ENCODE peak calls at places on chromosomes 16 and 17, in eight cellular contexts. G is gastrocnemius medialis, H is lower leg skin, B is stomach, E is uterus, K is GM12892, Q is A549, O is H54. S is an unnamed sample.

GRCh38 chr16:56203052-56203451 is 11.8 kb downstream of the GNAO1 start:
- DNase-seq in E (no peak), K (no peak), Q (peak), O (peak), B (no peak), H (no peak), G (no peak), S (peak)

GRCh38 chr17:79295307-79295706 is 220.7 kb downstream of the ENGASE start:
- DNase-seq in E (no peak), G (no peak), K (no peak), B (no peak), O (no peak), Q (peak), H (no peak), S (no peak)

GRCh38 chr16:49515016-49515415 is 141.4 kb downstream of the C16orf78 start:
- DNase-seq in B (no peak), E (no peak), K (no peak), G (no peak), H (no peak), Q (no peak), O (no peak), S (no peak)

GRCh38 chr16:51151951-51152663 is 1.0 kb upstream of the SALL1 start:
- DNase-seq in K (no peak), Q (peak), B (peak), H (peak), E (peak), O (peak), G (no peak), S (no peak)

GRCh38 chr16:31700530-31701388 is 172.8 kb upstream of the ZNF267 start:
- DNase-seq in Q (peak), H (peak), O (peak), G (peak), B (peak), K (peak), E (peak), S (peak)

GRCh38 chr16:19804538-19805323 is 79.9 kb downstream of the GPRC5B start:
- DNase-seq in H (peak), Q (no peak), E (peak), K (no peak), G (peak), B (peak), O (no peak), S (no peak)

GRCh38 chr17:75683467-75684041 is 16.4 kb downstream of the SAP30BP start:
- DNase-seq in E (no peak), O (peak), G (no peak), H (no peak), K (no peak), B (peak), Q (peak), S (no peak)

GRCh38 chr16:8679156-8679555 is 4.7 kb downstream of the ABAT start:
- DNase-seq in K (no peak), Q (no peak), G (no peak), O (no peak), B (no peak), H (no peak), E (no peak), S (no peak)

GRCh38 chr17:80980397-80981061 is 11.1 kb upstream of the CHMP6 start:
- DNase-seq in O (no peak), K (no peak), Q (peak), E (no peak), B (no peak), G (no peak), H (no peak), S (no peak)

GRCh38 chr16:70410736-70411135 is 28.2 kb downstream of the ST3GAL2 start:
- DNase-seq in Q (no peak), H (no peak), K (no peak), O (no peak), B (peak), E (no peak), G (no peak), S (no peak)

GRCh38 chr17:77817953-77818352 is 140.6 kb upstream of the TNRC6C start:
- DNase-seq in G (no peak), E (no peak), O (no peak), B (no peak), H (no peak), Q (no peak), K (no peak), S (no peak)

GRCh38 chr17:31405941-31406371 is 14.5 kb downstream of the RAB11FIP4 start:
- DNase-seq in O (no peak), G (no peak), K (no peak), Q (no peak), E (no peak), H (no peak), B (no peak), S (no peak)

GRCh38 chr16:85104821-85105391 is 7.4 kb downstream of the CIBAR2 start:
- DNase-seq in K (no peak), G (peak), H (no peak), E (no peak), B (no peak), Q (no peak), O (no peak), S (peak)

GRCh38 chr16:916400-916799 is 54.4 kb downstream of the LMF1 start:
- DNase-seq in E (no peak), O (no peak), G (no peak), K (no peak), H (no peak), B (no peak), Q (no peak), S (no peak)

GRCh38 chr16:8795096-8795495 is 2.3 kb downstream of the TMEM186 start:
- DNase-seq in E (no peak), H (no peak), B (no peak), G (no peak), O (no peak), Q (peak), K (no peak), S (no peak)

GRCh38 chr17:51860934-51861561 is 297.5 kb downstream of the CA10 start:
- DNase-seq in G (no peak), E (no peak), Q (peak), H (no peak), K (peak), O (peak), B (no peak), S (peak)

GRCh38 chr16:8959921-8960787 is 3.6 kb downstream of the USP7 start:
- DNase-seq in E (no peak), H (no peak), K (no peak), G (no peak), Q (no peak), O (no peak), B (no peak), S (peak)

GRCh38 chr16:81493755-81494433 is 49.3 kb downstream of the CMIP start:
- DNase-seq in G (no peak), Q (peak), B (peak), K (no peak), E (peak), O (peak), H (no peak), S (no peak)

GRCh38 chr16:79707867-79708266 is 107.3 kb upstream of the MAF start:
- DNase-seq in H (peak), Q (no peak), E (peak), G (no peak), K (no peak), B (peak), O (no peak), S (peak)

GRCh38 chr16:1884155-1884760 is 12.3 kb upstream of the MEIOB start:
- DNase-seq in G (no peak), Q (peak), H (no peak), K (no peak), O (no peak), E (no peak), B (no peak), S (no peak)

GRCh38 chr16:4313563-4314531 is 2.0 kb upstream of the GLIS2 start:
- DNase-seq in K (peak), E (no peak), B (peak), H (no peak), Q (peak), O (no peak), G (no peak), S (no peak)

GRCh38 chr17:11996722-11997146 is 541 bp downstream of the ZNF18 start:
- DNase-seq in E (no peak), O (peak), Q (peak), H (no peak), K (no peak), G (peak), B (peak), S (peak)

GRCh38 chr17:74389937-74390679 is 22.8 kb downstream of the GPR142 start:
- DNase-seq in B (no peak), O (no peak), K (no peak), E (no peak), G (no peak), Q (no peak), H (no peak), S (no peak)

GRCh38 chr17:74391771-74392170 is 24.5 kb downstream of the GPR142 start:
- DNase-seq in K (no peak), B (peak), Q (no peak), E (no peak), H (no peak), O (no peak), G (no peak), S (no peak)

GRCh38 chr17:74392848-74393247 is 25.5 kb downstream of the GPR142 start:
- DNase-seq in G (no peak), B (no peak), O (no peak), H (no peak), K (no peak), Q (no peak), E (no peak), S (no peak)

GRCh38 chr17:74389094-74389753 is 21.9 kb downstream of the GPR142 start:
- DNase-seq in G (no peak), Q (no peak), H (no peak), B (no peak), O (no peak), E (no peak), K (no peak), S (no peak)

GRCh38 chr17:74390680-74391653 is 23.7 kb downstream of the GPR142 start:
- DNase-seq in B (no peak), H (no peak), O (no peak), Q (no peak), K (no peak), E (no peak), G (no peak), S (no peak)
- TF ChIP-seq POLR2A in B (no peak), H (no peak), O (no peak), Q (no peak), K (no peak), E (no peak), G (no peak), S (no peak)

DNA sequence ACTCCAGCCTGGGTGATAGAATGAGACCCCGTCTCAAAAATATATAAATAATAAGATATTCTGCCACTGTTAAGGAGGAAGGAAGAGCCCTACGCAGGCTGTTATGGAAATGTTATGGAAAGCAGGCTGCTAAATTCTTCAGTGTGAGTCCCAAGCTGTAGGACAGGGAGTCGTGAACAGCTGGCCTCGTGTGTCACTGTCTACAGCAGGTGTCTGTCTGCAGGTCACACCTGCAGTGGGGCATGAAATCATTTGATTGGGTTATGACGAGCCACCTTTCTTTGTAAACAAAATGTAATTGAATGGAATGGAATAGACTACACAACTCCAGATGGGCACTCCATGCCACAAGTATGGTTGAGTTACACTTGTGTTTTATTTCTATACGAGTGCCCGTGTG is 15.6 kb upstream of the LITAF start:
- DNase-seq in H (no peak), K (no peak), E (no peak), G (no peak), O (no peak), B (no peak), Q (no peak), S (no peak)
- TF ChIP-seq POLR2A in H (no peak), K (no peak), E (no peak), G (no peak), O (no peak), B (no peak), Q (no peak), S (no peak)

GRCh38 chr17:7842950-7843535 is 9.0 kb downstream of the KDM6B start:
- DNase-seq in E (peak), H (peak), K (no peak), O (no peak), Q (peak), G (peak), B (peak), S (peak)
- TF ChIP-seq POLR2A in E (peak), H (no peak), K (peak), O (peak), Q (no peak), G (peak), B (no peak), S (peak)

GRCh38 chr17:48283907-48284306 is 146.1 kb downstream of the SKAP1 start:
- DNase-seq in K (no peak), H (no peak), E (no peak), Q (no peak), G (no peak), O (no peak), B (no peak), S (no peak)
- TF ChIP-seq POLR2A in K (no peak), H (no peak), E (no peak), Q (no peak), G (no peak), O (no peak), B (no peak), S (no peak)

DNA sequence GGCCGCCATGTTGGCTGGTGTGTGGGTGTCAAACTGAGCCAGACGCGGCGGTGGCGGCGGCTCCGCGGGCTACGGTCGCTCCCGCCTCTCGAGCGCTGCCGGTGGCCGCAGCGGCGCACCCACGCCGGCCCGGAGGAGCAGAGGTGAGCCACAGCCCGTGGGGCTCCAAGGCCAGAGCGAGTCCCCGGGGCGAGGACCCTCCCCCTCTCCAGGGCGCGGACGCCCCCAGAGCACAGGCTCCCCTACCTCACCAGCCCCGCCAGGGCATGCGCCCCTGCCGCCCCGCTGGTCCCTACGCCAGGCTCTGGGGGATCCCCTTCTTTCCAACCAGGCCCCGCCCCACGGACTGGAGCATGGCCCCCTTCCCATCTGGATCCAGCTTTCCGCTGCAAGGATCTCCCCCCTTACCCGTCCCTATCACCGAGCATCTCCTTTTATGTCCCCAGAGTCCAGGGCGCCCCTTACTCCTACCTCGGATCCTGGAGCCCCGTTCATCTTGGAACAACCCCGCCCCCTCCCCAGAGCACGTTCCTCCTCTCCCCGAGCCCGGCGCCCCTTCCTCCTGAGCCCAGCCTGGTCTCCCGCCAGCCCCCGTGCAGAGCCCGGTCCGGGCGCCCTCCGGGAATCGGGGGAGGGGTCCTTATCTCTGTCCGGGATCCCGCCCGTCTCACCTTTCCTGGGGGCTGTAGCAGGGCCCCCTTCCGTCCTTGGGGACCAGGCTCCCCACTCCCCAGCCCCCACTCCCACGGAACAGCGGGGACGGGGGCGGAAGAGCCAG is 412 bp downstream of the EPN2 start:
- DNase-seq in B (peak), O (peak), K (peak), E (peak), G (no peak), Q (peak), H (peak), S (peak)
- TF ChIP-seq POLR2A in B (no peak), O (peak), K (peak), E (peak), G (peak), Q (peak), H (no peak), S (peak)

DNA sequence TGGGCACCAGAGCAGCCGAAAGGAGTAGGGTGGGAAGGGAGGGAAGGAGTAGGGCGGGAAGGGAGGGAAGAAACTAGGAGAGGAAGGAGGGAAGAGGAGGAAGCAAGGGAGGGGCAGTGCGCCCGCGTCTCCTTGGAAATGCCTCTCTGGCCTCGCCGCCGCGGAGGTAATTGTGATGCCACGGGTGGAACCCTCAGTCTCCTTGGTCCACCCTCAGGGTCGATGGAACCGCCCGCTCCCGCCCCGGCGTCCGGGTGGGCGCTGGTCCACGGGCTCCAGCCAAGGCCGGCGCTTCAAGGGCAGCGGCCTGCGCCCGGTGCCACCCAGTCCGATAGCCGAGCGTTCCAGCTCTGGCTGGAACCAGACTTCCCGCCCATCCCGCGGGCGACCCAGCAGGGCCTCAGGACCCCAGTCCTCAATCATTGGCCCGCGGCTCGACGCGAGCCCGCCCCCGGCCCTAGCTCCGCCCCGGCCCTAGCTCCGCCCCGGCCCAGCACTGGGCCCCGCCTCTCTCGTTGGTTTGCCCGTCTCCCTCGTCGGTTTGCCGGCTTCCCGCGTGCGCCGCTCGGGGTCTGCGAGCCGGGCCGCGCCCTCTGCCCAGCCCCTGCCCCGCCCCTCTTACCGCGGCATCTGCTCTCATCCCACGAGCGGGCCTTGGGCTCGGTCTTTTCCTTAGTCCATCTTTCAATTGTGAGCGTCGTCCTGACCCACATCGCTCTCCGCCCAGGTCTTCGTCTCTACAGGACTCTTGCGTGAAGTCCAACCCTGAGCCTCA is 553 bp downstream of the PROCA1 start:
- DNase-seq in Q (peak), K (peak), H (peak), G (peak), E (peak), O (peak), B (peak), S (peak)
- TF ChIP-seq POLR2A in Q (peak), K (peak), H (no peak), G (peak), E (peak), O (peak), B (no peak), S (peak)

GRCh38 chr17:18327093-18327492 is 12.0 kb downstream of the SMCR8 start:
- DNase-seq in H (no peak), O (no peak), B (no peak), K (no peak), Q (no peak), G (no peak), E (no peak), S (no peak)

GRCh38 chr17:18331879-18332278 is 16.8 kb downstream of the SMCR8 start:
- DNase-seq in G (no peak), O (no peak), E (no peak), H (no peak), B (no peak), K (no peak), Q (no peak), S (no peak)

GRCh38 chr17:18327556-18327955 is 12.5 kb downstream of the SMCR8 start:
- DNase-seq in K (no peak), Q (no peak), B (no peak), H (no peak), G (no peak), E (no peak), O (no peak), S (no peak)

GRCh38 chr17:18328643-18329204 is 13.6 kb downstream of the SMCR8 start:
- DNase-seq in E (no peak), Q (no peak), K (no peak), O (no peak), B (no peak), G (no peak), H (no peak), S (no peak)

GRCh38 chr17:18332909-18333489 is 17.9 kb downstream of the SMCR8 start:
- DNase-seq in E (no peak), H (no peak), K (no peak), Q (no peak), G (no peak), B (no peak), O (no peak), S (no peak)
- TF ChIP-seq POLR2A in E (no peak), H (no peak), K (no peak), Q (no peak), G (no peak), B (no peak), O (no peak), S (no peak)

GRCh38 chr17:40541873-40542561 is 23.3 kb downstream of the CCR7 start:
- DNase-seq in H (peak), G (no peak), O (no peak), E (no peak), K (no peak), Q (no peak), B (no peak), S (peak)

GRCh38 chr17:40541060-40541872 is 24.0 kb downstream of the CCR7 start:
- DNase-seq in G (no peak), Q (no peak), E (peak), B (no peak), H (peak), O (no peak), K (no peak), S (peak)

GRCh38 chr17:40545660-40546059 is 19.6 kb downstream of the CCR7 start:
- DNase-seq in O (no peak), B (peak), G (no peak), K (no peak), H (peak), Q (no peak), E (peak), S (peak)

GRCh38 chr17:40540448-40540847 is 24.8 kb downstream of the CCR7 start:
- DNase-seq in Q (no peak), E (no peak), B (no peak), K (no peak), G (no peak), O (no peak), H (no peak), S (no peak)

DNA sequence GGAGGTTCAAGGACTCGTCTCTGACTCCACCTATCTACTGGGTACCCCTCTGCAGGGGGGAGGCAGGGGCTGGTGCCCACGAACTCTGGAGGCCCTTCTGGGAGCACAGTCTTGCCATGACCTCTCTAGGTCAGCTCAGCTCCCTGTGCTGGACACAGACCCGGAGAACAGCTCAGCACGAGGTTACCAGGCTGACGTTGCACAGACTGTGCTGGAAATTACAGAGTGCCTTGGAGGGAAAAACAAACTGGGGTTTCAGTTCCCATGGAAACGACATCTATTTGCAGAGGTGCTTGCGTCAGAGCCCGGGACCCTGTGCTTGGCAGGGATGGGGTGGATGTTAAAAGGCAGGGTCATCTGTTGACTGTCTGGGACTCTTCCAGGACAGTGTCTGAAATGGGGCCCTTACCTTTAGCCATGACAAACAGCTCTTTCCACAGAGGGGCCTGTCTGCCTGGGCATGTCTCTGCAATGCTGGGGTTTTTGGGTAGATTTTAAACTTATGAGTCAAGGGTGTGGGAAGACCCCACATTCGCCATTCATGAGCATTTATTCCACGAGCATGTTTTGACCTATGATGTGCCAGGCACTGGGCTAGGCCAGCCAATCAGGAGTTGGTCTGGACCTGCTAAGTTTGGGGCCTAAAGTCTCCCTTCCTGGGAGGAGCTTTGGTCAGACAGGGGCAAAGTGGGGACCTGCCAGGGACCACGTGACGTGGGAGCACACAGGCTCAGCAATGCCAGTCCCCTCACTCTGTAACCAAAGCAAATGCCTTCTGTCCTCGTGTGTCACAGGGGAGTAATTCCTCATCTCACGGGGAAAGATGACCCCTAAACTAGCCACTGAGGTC is 22.5 kb downstream of the CCR7 start:
- DNase-seq in G (peak), H (peak), B (peak), O (no peak), Q (peak), E (peak), K (no peak), S (peak)
- TF ChIP-seq POLR2A in G (no peak), H (no peak), B (no peak), O (no peak), Q (no peak), E (no peak), K (no peak), S (no peak)

S was measured in Peyer's patch.